ENCODE peak calls at places on chromosomes 4 and X, in seven cellular contexts. C, I, L, U, R, N and X are unnamed samples.

GRCh38 chr4:2064276-2064991 is 5.3 kb downstream of the NAT8L start:
- DNase-seq in C (no peak), I (no peak), L (no peak), U (no peak), R (peak; percentile 32), N (no peak), X (no peak)

GRCh38 chr4:89800527-89801103 is 36.3 kb downstream of the SNCA start:
- DNase-seq in C (peak; percentile 93), I (no peak), L (no peak), U (peak; percentile 95), R (no peak), N (no peak), X (peak; percentile 94)

GRCh38 chrX:132622130-132622529 is 133.3 kb upstream of the MBNL3 start:
- DNase-seq in C (peak; percentile 2), I (no peak), L (no peak), U (peak; percentile 19), R (no peak), N (no peak), X (peak; percentile 37)

GRCh38 chrX:48972214-48973164 is 845 bp upstream of the KCND1 start:
- DNase-seq in C (peak; percentile 67), I (no peak), L (no peak), U (peak; percentile 55), R (peak; percentile 41), N (peak; percentile 40), X (peak; percentile 46)

GRCh38 chr4:138175337-138175794 is 66.8 kb downstream of the SLC7A11 start:
- DNase-seq in C (no peak), I (no peak), L (no peak), U (peak; percentile 41), R (no peak), N (no peak), X (peak; percentile 55)

GRCh38 chrX:153628665-153629064 is 18.3 kb upstream of the DUSP9 start:
- DNase-seq in C (no peak), I (no peak), L (no peak), U (no peak), R (no peak), N (no peak), X (no peak)

GRCh38 chrX:47927212-47927611 is 76.6 kb downstream of the ZNF182 start:
- DNase-seq in C (no peak), I (no peak), L (no peak), U (no peak), R (no peak), N (no peak), X (no peak)

GRCh38 chrX:143632625-143633387 is 3.1 kb downstream of the SLITRK4 start:
- DNase-seq in C (no peak), I (no peak), L (no peak), U (no peak), R (no peak), N (no peak), X (no peak)

GRCh38 chr4:183876268-183876934 is 28.7 kb upstream of the STOX2 start:
- DNase-seq in C (no peak), I (no peak), L (no peak), U (peak; percentile 41), R (no peak), N (no peak), X (peak; percentile 68)